ENCODE peak calls at places on chromosomes 6 and 20, in ten cellular contexts. One of them, this sample, is unnamed.

GRCh38 chr6:97669191-97669651 is 386.2 kb upstream of the MMS22L start:
- DNase-seq in AG09319: no peak
- DNase-seq in COR-L47: no peak
- DNase-seq in kidney tubule cell: peak; percentile 26
- DNase-seq in heart left ventricle: peak; percentile 60
- DNase-seq in effector CD4-positive, alpha-beta T cell: no peak
- DNase-seq in posterior vena cava: no peak
- DNase-seq in GM13976: peak; percentile 50
- DNase-seq in suprapubic skin: no peak
- DNase-seq in activated B cell treated with CpG ODN at 0.5 μM for 24 hours: peak; percentile 28
- DNase-seq in this sample: no peak

GRCh38 chr6:43120938-43121913 is 45.1 kb downstream of the PTK7 start:
- DNase-seq in suprapubic skin: peak; percentile 88
- DNase-seq in heart left ventricle: no peak
- DNase-seq in COR-L47: no peak
- DNase-seq in activated B cell treated with CpG ODN at 0.5 μM for 24 hours: no peak
- DNase-seq in effector CD4-positive, alpha-beta T cell: no peak
- DNase-seq in GM13976: no peak
- DNase-seq in AG09319: peak; percentile 96
- DNase-seq in kidney tubule cell: peak; percentile 98
- DNase-seq in posterior vena cava: peak; percentile 94
- DNase-seq in this sample: no peak

GRCh38 chr6:8743146-8743745 is 307.9 kb upstream of the SLC35B3 start:
- DNase-seq in posterior vena cava: no peak
- DNase-seq in kidney tubule cell: peak; percentile 4
- DNase-seq in effector CD4-positive, alpha-beta T cell: no peak
- DNase-seq in COR-L47: no peak
- DNase-seq in GM13976: peak; percentile 30
- DNase-seq in suprapubic skin: no peak
- DNase-seq in heart left ventricle: no peak
- DNase-seq in activated B cell treated with CpG ODN at 0.5 μM for 24 hours: no peak
- DNase-seq in AG09319: no peak
- DNase-seq in this sample: no peak

GRCh38 chr20:41249781-41250281 is 67.7 kb downstream of the ZHX3 start:
- DNase-seq in effector CD4-positive, alpha-beta T cell: no peak
- DNase-seq in heart left ventricle: no peak
- DNase-seq in GM13976: no peak
- DNase-seq in suprapubic skin: no peak
- DNase-seq in posterior vena cava: no peak
- DNase-seq in kidney tubule cell: peak; percentile 48
- DNase-seq in activated B cell treated with CpG ODN at 0.5 μM for 24 hours: no peak
- DNase-seq in COR-L47: no peak
- DNase-seq in AG09319: no peak
- DNase-seq in this sample: no peak

GRCh38 chr20:58308290-58308679 is 1.2 kb upstream of the RAB22A start:
- DNase-seq in AG09319: no peak
- DNase-seq in heart left ventricle: no peak
- DNase-seq in COR-L47: no peak
- DNase-seq in activated B cell treated with CpG ODN at 0.5 μM for 24 hours: no peak
- DNase-seq in kidney tubule cell: no peak
- DNase-seq in suprapubic skin: no peak
- DNase-seq in posterior vena cava: no peak
- DNase-seq in effector CD4-positive, alpha-beta T cell: no peak
- DNase-seq in GM13976: no peak
- DNase-seq in this sample: peak; percentile 36

GRCh38 chr6:158312672-158313397 is 570 bp downstream of the TULP4 start:
- DNase-seq in heart left ventricle: no peak
- DNase-seq in effector CD4-positive, alpha-beta T cell: no peak
- DNase-seq in activated B cell treated with CpG ODN at 0.5 μM for 24 hours: no peak
- DNase-seq in AG09319: no peak
- DNase-seq in COR-L47: no peak
- DNase-seq in suprapubic skin: no peak
- DNase-seq in GM13976: no peak
- DNase-seq in posterior vena cava: no peak
- DNase-seq in kidney tubule cell: no peak
- DNase-seq in this sample: no peak

GRCh38 chr6:139644821-139645220 is 270.4 kb upstream of the CITED2 start:
- DNase-seq in AG09319: no peak
- DNase-seq in activated B cell treated with CpG ODN at 0.5 μM for 24 hours: no peak
- DNase-seq in COR-L47: no peak
- DNase-seq in suprapubic skin: no peak
- DNase-seq in kidney tubule cell: no peak
- DNase-seq in GM13976: no peak
- DNase-seq in heart left ventricle: no peak
- DNase-seq in effector CD4-positive, alpha-beta T cell: no peak
- DNase-seq in posterior vena cava: no peak
- DNase-seq in this sample: no peak

GRCh38 chr6:77353129-77353528 is 110.2 kb downstream of the HTR1B start:
- DNase-seq in posterior vena cava: no peak
- DNase-seq in effector CD4-positive, alpha-beta T cell: no peak
- DNase-seq in GM13976: no peak
- DNase-seq in activated B cell treated with CpG ODN at 0.5 μM for 24 hours: no peak
- DNase-seq in COR-L47: no peak
- DNase-seq in kidney tubule cell: no peak
- DNase-seq in suprapubic skin: no peak
- DNase-seq in heart left ventricle: no peak
- DNase-seq in AG09319: no peak
- DNase-seq in this sample: no peak

GRCh38 chr6:139625998-139626975 is 251.8 kb upstream of the CITED2 start:
- DNase-seq in AG09319: no peak
- DNase-seq in posterior vena cava: no peak
- DNase-seq in suprapubic skin: no peak
- DNase-seq in activated B cell treated with CpG ODN at 0.5 μM for 24 hours: no peak
- DNase-seq in kidney tubule cell: no peak
- DNase-seq in heart left ventricle: no peak
- DNase-seq in GM13976: no peak
- DNase-seq in COR-L47: no peak
- DNase-seq in effector CD4-positive, alpha-beta T cell: no peak
- DNase-seq in this sample: no peak

GRCh38 chr6:67722861-67723261 is 912.2 kb upstream of the ADGRB3 start:
- DNase-seq in AG09319: no peak
- DNase-seq in activated B cell treated with CpG ODN at 0.5 μM for 24 hours: no peak
- DNase-seq in COR-L47: no peak
- DNase-seq in GM13976: no peak
- DNase-seq in effector CD4-positive, alpha-beta T cell: no peak
- DNase-seq in kidney tubule cell: no peak
- DNase-seq in heart left ventricle: peak; percentile 51
- DNase-seq in suprapubic skin: peak; percentile 73
- DNase-seq in posterior vena cava: peak; percentile 72
- DNase-seq in this sample: no peak

GRCh38 chr6:132118144-132118543 is 167.0 kb upstream of the CCN2 start:
- DNase-seq in kidney tubule cell: no peak
- DNase-seq in posterior vena cava: no peak
- DNase-seq in suprapubic skin: no peak
- DNase-seq in effector CD4-positive, alpha-beta T cell: no peak
- DNase-seq in AG09319: no peak
- DNase-seq in GM13976: no peak
- DNase-seq in heart left ventricle: no peak
- DNase-seq in COR-L47: no peak
- DNase-seq in activated B cell treated with CpG ODN at 0.5 μM for 24 hours: no peak
- DNase-seq in this sample: no peak

GRCh38 chr6:31578461-31579118 is 3.2 kb downstream of the TNF start:
- DNase-seq in kidney tubule cell: peak; percentile 97
- DNase-seq in suprapubic skin: no peak
- DNase-seq in GM13976: no peak
- DNase-seq in COR-L47: no peak
- DNase-seq in posterior vena cava: no peak
- DNase-seq in activated B cell treated with CpG ODN at 0.5 μM for 24 hours: no peak
- DNase-seq in heart left ventricle: no peak
- DNase-seq in effector CD4-positive, alpha-beta T cell: no peak
- DNase-seq in AG09319: no peak
- DNase-seq in this sample: no peak

GRCh38 chr6:95408111-95408510 is 169.2 kb upstream of the MANEA start:
- DNase-seq in AG09319: no peak
- DNase-seq in heart left ventricle: no peak
- DNase-seq in GM13976: no peak
- DNase-seq in effector CD4-positive, alpha-beta T cell: no peak
- DNase-seq in suprapubic skin: no peak
- DNase-seq in kidney tubule cell: no peak
- DNase-seq in COR-L47: no peak
- DNase-seq in posterior vena cava: no peak
- DNase-seq in activated B cell treated with CpG ODN at 0.5 μM for 24 hours: no peak
- DNase-seq in this sample: no peak

GRCh38 chr20:49987015-49987867 is 4.5 kb downstream of the SNAI1 start:
- DNase-seq in suprapubic skin: no peak
- DNase-seq in COR-L47: no peak
- DNase-seq in heart left ventricle: no peak
- DNase-seq in effector CD4-positive, alpha-beta T cell: no peak
- DNase-seq in AG09319: no peak
- DNase-seq in activated B cell treated with CpG ODN at 0.5 μM for 24 hours: no peak
- DNase-seq in GM13976: no peak
- DNase-seq in kidney tubule cell: peak; percentile 68
- DNase-seq in posterior vena cava: no peak
- DNase-seq in this sample: no peak

GRCh38 chr6:5674141-5674540 is 332.6 kb downstream of the NRN1 start:
- DNase-seq in COR-L47: no peak
- DNase-seq in posterior vena cava: no peak
- DNase-seq in effector CD4-positive, alpha-beta T cell: no peak
- DNase-seq in suprapubic skin: no peak
- DNase-seq in GM13976: no peak
- DNase-seq in kidney tubule cell: no peak
- DNase-seq in heart left ventricle: no peak
- DNase-seq in activated B cell treated with CpG ODN at 0.5 μM for 24 hours: no peak
- DNase-seq in AG09319: no peak
- DNase-seq in this sample: no peak

GRCh38 chr6:22474283-22474682 is 95.1 kb upstream of the HDGFL1 start:
- DNase-seq in GM13976: no peak
- DNase-seq in activated B cell treated with CpG ODN at 0.5 μM for 24 hours: no peak
- DNase-seq in suprapubic skin: no peak
- DNase-seq in effector CD4-positive, alpha-beta T cell: no peak
- DNase-seq in kidney tubule cell: no peak
- DNase-seq in AG09319: no peak
- DNase-seq in posterior vena cava: no peak
- DNase-seq in heart left ventricle: no peak
- DNase-seq in COR-L47: no peak
- DNase-seq in this sample: no peak

GRCh38 chr20:59770270-59770669 is 163.2 kb downstream of the SYCP2 start:
- DNase-seq in heart left ventricle: no peak
- DNase-seq in GM13976: no peak
- DNase-seq in effector CD4-positive, alpha-beta T cell: no peak
- DNase-seq in posterior vena cava: peak; percentile 25
- DNase-seq in kidney tubule cell: peak; percentile 87
- DNase-seq in COR-L47: no peak
- DNase-seq in AG09319: no peak
- DNase-seq in activated B cell treated with CpG ODN at 0.5 μM for 24 hours: no peak
- DNase-seq in suprapubic skin: no peak
- DNase-seq in this sample: no peak

GRCh38 chr6:51147756-51148155 is 329.1 kb downstream of the TFAP2B start:
- DNase-seq in kidney tubule cell: peak; percentile 75
- DNase-seq in suprapubic skin: no peak
- DNase-seq in posterior vena cava: no peak
- DNase-seq in COR-L47: no peak
- DNase-seq in heart left ventricle: no peak
- DNase-seq in AG09319: no peak
- DNase-seq in activated B cell treated with CpG ODN at 0.5 μM for 24 hours: no peak
- DNase-seq in effector CD4-positive, alpha-beta T cell: no peak
- DNase-seq in GM13976: no peak
- DNase-seq in this sample: no peak

GRCh38 chr20:62155428-62156253 is 12.1 kb downstream of the SS18L1 start:
- DNase-seq in posterior vena cava: no peak
- DNase-seq in heart left ventricle: no peak
- DNase-seq in suprapubic skin: no peak
- DNase-seq in activated B cell treated with CpG ODN at 0.5 μM for 24 hours: no peak
- DNase-seq in effector CD4-positive, alpha-beta T cell: no peak
- DNase-seq in AG09319: no peak
- DNase-seq in COR-L47: no peak
- DNase-seq in kidney tubule cell: peak; percentile 73
- DNase-seq in GM13976: no peak
- DNase-seq in this sample: no peak

GRCh38 chr6:40996591-40997247 is 42.3 kb downstream of the UNC5CL start:
- DNase-seq in suprapubic skin: no peak
- DNase-seq in kidney tubule cell: peak; percentile 35
- DNase-seq in heart left ventricle: no peak
- DNase-seq in posterior vena cava: no peak
- DNase-seq in GM13976: no peak
- DNase-seq in activated B cell treated with CpG ODN at 0.5 μM for 24 hours: no peak
- DNase-seq in effector CD4-positive, alpha-beta T cell: no peak
- DNase-seq in COR-L47: no peak
- DNase-seq in AG09319: no peak
- DNase-seq in this sample: no peak

GRCh38 chr6:13026100-13026499 is 302.2 kb downstream of the TBC1D7 start:
- DNase-seq in AG09319: no peak
- DNase-seq in heart left ventricle: no peak
- DNase-seq in COR-L47: no peak
- DNase-seq in suprapubic skin: no peak
- DNase-seq in activated B cell treated with CpG ODN at 0.5 μM for 24 hours: no peak
- DNase-seq in posterior vena cava: no peak
- DNase-seq in effector CD4-positive, alpha-beta T cell: no peak
- DNase-seq in kidney tubule cell: no peak
- DNase-seq in GM13976: no peak
- DNase-seq in this sample: no peak

GRCh38 chr6:54717849-54718455 is 128.6 kb upstream of the FAM83B start:
- DNase-seq in effector CD4-positive, alpha-beta T cell: peak; percentile 3
- DNase-seq in GM13976: peak; percentile 40
- DNase-seq in suprapubic skin: no peak
- DNase-seq in COR-L47: peak; percentile 70
- DNase-seq in kidney tubule cell: peak; percentile 73
- DNase-seq in AG09319: no peak
- DNase-seq in heart left ventricle: no peak
- DNase-seq in posterior vena cava: no peak
- DNase-seq in activated B cell treated with CpG ODN at 0.5 μM for 24 hours: no peak
- DNase-seq in this sample: peak; percentile 24

GRCh38 chr6:89148016-89148750 is 2.3 kb downstream of the PM20D2 start:
- DNase-seq in effector CD4-positive, alpha-beta T cell: no peak
- DNase-seq in GM13976: no peak
- DNase-seq in kidney tubule cell: peak; percentile 55
- DNase-seq in suprapubic skin: no peak
- DNase-seq in heart left ventricle: no peak
- DNase-seq in AG09319: no peak
- DNase-seq in COR-L47: no peak
- DNase-seq in activated B cell treated with CpG ODN at 0.5 μM for 24 hours: no peak
- DNase-seq in posterior vena cava: no peak
- DNase-seq in this sample: no peak

GRCh38 chr6:12578751-12579150 is 137.8 kb upstream of the PHACTR1 start:
- DNase-seq in kidney tubule cell: peak; percentile 50
- DNase-seq in activated B cell treated with CpG ODN at 0.5 μM for 24 hours: no peak
- DNase-seq in suprapubic skin: no peak
- DNase-seq in effector CD4-positive, alpha-beta T cell: no peak
- DNase-seq in AG09319: no peak
- DNase-seq in heart left ventricle: no peak
- DNase-seq in GM13976: no peak
- DNase-seq in posterior vena cava: no peak
- DNase-seq in COR-L47: no peak
- DNase-seq in this sample: no peak

GRCh38 chr6:139470971-139471370 is 96.5 kb upstream of the CITED2 start:
- DNase-seq in posterior vena cava: no peak
- DNase-seq in COR-L47: no peak
- DNase-seq in effector CD4-positive, alpha-beta T cell: no peak
- DNase-seq in kidney tubule cell: no peak
- DNase-seq in heart left ventricle: no peak
- DNase-seq in suprapubic skin: no peak
- DNase-seq in AG09319: no peak
- DNase-seq in activated B cell treated with CpG ODN at 0.5 μM for 24 hours: no peak
- DNase-seq in GM13976: no peak
- DNase-seq in this sample: no peak

GRCh38 chr6:33070909-33071308 is 2.5 kb downstream of the HLA-DPA1 start:
- DNase-seq in GM13976: no peak
- DNase-seq in effector CD4-positive, alpha-beta T cell: no peak
- DNase-seq in heart left ventricle: no peak
- DNase-seq in suprapubic skin: no peak
- DNase-seq in COR-L47: no peak
- DNase-seq in activated B cell treated with CpG ODN at 0.5 μM for 24 hours: no peak
- DNase-seq in posterior vena cava: no peak
- DNase-seq in kidney tubule cell: no peak
- DNase-seq in AG09319: no peak
- DNase-seq in this sample: no peak

This sample was measured in naive thymus-derived CD8-positive, alpha-beta T cell.